ENCODE peak calls at places on chromosomes 12 and 14, in seven cellular contexts. G is SK-N-SH, N is GM12878, O is HCT116, D is H9, I is IMR-90, J is H1. M is an unnamed sample.
A peak's percentile ranks its signal among the peaks of the same experiment; 100 is the strongest.

GRCh38 chr14:94458558-94459200 is 6.1 kb upstream of the SERPINA11 start:
- DNase-seq in G (no peak), N (no peak), O (no peak), D (peak; percentile 12), I (no peak), J (no peak), M (no peak)

GRCh38 chr12:64083285-64084210 is 138.5 kb downstream of the KICS2 start:
- DNase-seq in G (peak; percentile 37), N (no peak), O (no peak), D (no peak), I (peak; percentile 95), J (no peak), M (peak; percentile 97)

GRCh38 chr12:104604070-104604994 is 147.6 kb downstream of the CHST11 start:
- DNase-seq in G (peak; percentile 32), N (peak; percentile 86), O (peak; percentile 89), D (peak; percentile 86), I (peak; percentile 96), J (no peak), M (peak; percentile 98)

GRCh38 chr14:89723930-89724915 is 230.3 kb downstream of the EFCAB11 start:
- DNase-seq in G (no peak), N (no peak), O (no peak), D (no peak), I (no peak), J (no peak), M (no peak)

GRCh38 chr12:75341873-75342272 is 7.4 kb downstream of the GLIPR1L1 start:
- DNase-seq in G (no peak), N (no peak), O (peak; percentile 48), D (no peak), I (peak; percentile 4), J (no peak), M (no peak)

GRCh38 chr14:92625213-92625612 is 111.6 kb downstream of the RIN3 start:
- DNase-seq in G (no peak), N (no peak), O (peak; percentile 69), D (no peak), I (peak; percentile 96), J (no peak), M (peak; percentile 94)

GRCh38 chr12:20339060-20339459 is 29.3 kb upstream of the PDE3A start:
- DNase-seq in G (no peak), N (no peak), O (no peak), D (no peak), I (no peak), J (no peak), M (no peak)

GRCh38 chr12:84605988-84606387 is 306.6 kb downstream of the SLC6A15 start:
- DNase-seq in G (no peak), N (no peak), O (no peak), D (no peak), I (no peak), J (no peak), M (no peak)

GRCh38 chr12:28629691-28630090 is 439.4 kb downstream of the CCDC91 start:
- DNase-seq in G (no peak), N (no peak), O (no peak), D (no peak), I (no peak), J (no peak), M (no peak)

GRCh38 chr12:46921048-46921753 is 95.4 kb upstream of the SLC38A4 start:
- DNase-seq in G (no peak), N (no peak), O (no peak), D (no peak), I (peak; percentile 82), J (no peak), M (peak; percentile 72)

GRCh38 chr12:13811061-13811460 is 170.3 kb downstream of the GRIN2B start:
- DNase-seq in G (no peak), N (no peak), O (no peak), D (no peak), I (no peak), J (no peak), M (no peak)

DNA sequence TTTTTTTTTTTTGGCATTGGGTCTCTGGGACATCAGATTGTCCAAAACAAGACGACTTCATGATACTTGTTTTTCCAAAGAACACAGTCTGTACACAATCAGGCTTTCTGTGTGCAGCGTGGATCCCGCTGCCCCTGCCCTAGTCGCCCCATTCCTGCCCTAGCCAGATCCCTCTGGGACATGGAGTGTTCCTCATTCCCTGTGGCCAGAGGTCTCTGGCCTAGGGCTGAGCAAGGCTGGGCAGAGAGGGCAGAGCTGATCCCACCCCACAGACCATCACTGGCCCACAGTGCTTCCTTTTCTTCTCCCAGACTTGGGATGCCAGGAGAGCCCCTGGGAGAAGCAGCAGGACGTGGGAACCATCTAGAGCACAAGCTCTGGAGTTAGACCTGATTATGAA is 20.9 kb upstream of the EIF2B2 start:
- DNase-seq in G (no peak), N (no peak), O (no peak), D (peak; percentile 19), I (no peak), J (no peak), M (no peak)
- H3K4me2 ChIP-seq in G (no peak overlapping the region), N (no peak overlapping the region), O (no peak overlapping the region), D (no peak overlapping the region), I (no peak overlapping the region), J (no peak overlapping the region), M (no peak overlapping the region)

DNA sequence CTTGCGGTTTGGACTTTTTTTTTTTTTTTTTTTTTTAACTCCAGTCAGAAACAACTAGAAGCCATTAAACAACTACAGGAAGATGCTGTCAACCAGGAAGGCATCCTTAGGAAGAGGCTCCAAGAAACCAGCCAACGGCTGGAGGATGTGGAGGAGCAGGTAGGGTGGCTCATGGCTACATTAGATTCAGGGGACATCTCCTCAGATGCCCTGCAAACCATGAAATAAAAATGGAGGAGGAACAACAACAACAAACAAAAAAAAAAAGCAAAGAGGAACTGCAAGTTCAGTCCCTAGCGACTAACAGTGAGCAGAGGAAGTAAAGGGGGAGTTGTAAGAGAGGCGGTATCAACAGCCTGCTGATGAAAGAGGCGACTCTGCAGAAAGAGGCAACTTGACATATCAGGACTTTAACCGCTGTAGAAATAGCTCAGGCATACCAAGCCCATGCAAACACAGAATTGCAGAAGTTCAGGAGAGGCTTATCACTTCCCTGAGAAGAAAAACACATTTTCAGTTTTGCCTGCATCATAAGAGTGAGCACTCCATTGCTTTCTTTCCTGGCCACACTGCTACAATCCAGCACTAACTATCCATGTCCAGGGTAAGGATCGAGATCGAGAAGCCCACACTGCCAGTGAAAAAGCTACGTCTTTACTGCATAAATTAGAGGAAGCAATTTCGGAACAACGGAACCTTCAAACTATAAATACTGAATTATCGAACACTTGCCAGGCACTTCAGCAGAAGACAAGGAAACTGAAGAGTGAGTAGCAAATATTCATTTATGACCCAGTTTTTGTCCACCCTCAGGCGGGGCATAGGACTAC is 103.5 kb upstream of the BCAT1 start:
- DNase-seq in G (no peak), N (peak; percentile 93), O (no peak), D (no peak), I (no peak), J (no peak), M (no peak)
- H2AFZ ChIP-seq in G (no peak overlapping the region), N (peak overlapping the region; percentile 41), O (peak overlapping the region; percentile 2), D (no peak overlapping the region), I (no peak overlapping the region), J (peak overlapping the region; percentile 47), M (peak overlapping the region; percentile 41)

DNA sequence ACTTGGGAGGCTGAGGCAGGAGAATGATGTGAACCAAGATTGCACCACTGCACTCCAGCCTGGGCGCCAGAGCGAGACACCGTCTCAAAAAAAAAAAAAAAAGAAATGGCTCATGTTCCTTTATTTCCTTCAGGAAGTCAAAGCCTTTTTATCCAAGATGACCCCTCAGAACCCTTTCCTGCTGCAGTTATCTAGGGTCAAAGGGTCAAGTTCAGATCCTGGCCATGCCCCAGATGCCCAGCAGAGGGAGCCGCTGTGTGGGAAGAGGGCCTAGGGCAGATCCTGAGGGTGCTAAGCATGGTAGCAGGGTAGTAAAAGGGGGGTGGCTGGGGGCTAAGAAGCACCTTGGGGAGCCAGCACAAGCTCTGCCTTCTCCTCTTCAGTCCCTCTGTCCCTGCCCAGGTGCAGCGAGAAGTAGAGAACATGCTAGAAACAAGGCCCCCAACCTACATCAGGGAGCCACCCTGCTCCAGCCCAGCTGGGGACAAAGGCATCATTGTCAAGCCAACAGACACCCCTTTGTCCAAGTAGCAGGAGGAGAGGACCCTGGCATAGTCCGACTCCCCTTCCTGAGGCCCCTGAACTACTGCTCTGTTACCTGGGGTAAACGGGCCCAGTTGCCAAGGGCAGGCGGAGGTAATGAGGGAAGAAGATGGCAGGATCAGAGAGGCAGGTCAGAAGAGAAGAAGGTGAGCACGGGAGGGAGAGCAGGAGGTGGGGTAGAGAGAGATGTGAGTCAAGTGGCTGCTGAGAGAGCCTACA is 6.5 kb downstream of the NFE2 start:
- DNase-seq in G (peak; percentile 71), N (no peak), O (no peak), D (peak; percentile 79), I (no peak), J (peak; percentile 94), M (peak; percentile 24)
- H3K4me2 ChIP-seq in G (no peak overlapping the region), N (no peak overlapping the region), O (no peak overlapping the region), D (no peak overlapping the region), I (no peak overlapping the region), J (no peak overlapping the region), M (no peak overlapping the region)

GRCh38 chr14:35336171-35337073 is 44.2 kb downstream of the PSMA6 start:
- DNase-seq in G (peak; percentile 42), N (no peak), O (no peak), D (peak; percentile 84), I (peak; percentile 85), J (peak; percentile 64), M (peak; percentile 100)

GRCh38 chr14:35337074-35337556 is 44.9 kb downstream of the PSMA6 start:
- DNase-seq in G (no peak), N (no peak), O (no peak), D (no peak), I (no peak), J (no peak), M (no peak)

GRCh38 chr14:35338731-35339405 is 46.7 kb downstream of the PSMA6 start:
- DNase-seq in G (no peak), N (no peak), O (no peak), D (no peak), I (no peak), J (no peak), M (no peak)

GRCh38 chr14:35335388-35336092 is 43.4 kb downstream of the PSMA6 start:
- DNase-seq in G (peak; percentile 36), N (no peak), O (no peak), D (no peak), I (no peak), J (peak; percentile 39), M (peak; percentile 45)

GRCh38 chr14:35337557-35338255 is 45.5 kb downstream of the PSMA6 start:
- DNase-seq in G (peak; percentile 20), N (no peak), O (no peak), D (peak; percentile 72), I (no peak), J (peak; percentile 49), M (no peak)
- H2AFZ ChIP-seq in G (no peak overlapping the region), N (no peak overlapping the region), O (no peak overlapping the region), D (no peak overlapping the region), I (peak overlapping the region; percentile 81), J (peak overlapping the region; percentile 78), M (no peak overlapping the region)

GRCh38 chr12:94206886-94207285 is 58.5 kb downstream of the PLXNC1 start:
- DNase-seq in G (no peak), N (no peak), O (no peak), D (no peak), I (no peak), J (no peak), M (no peak)
- H3K4me2 ChIP-seq in G (no peak overlapping the region), N (peak overlapping the region; percentile 70), O (no peak overlapping the region), D (no peak overlapping the region), I (no peak overlapping the region), J (no peak overlapping the region), M (no peak overlapping the region)

GRCh38 chr12:1595690-1596347 is 1.4 kb upstream of the FBXL14 start:
- DNase-seq in G (no peak), N (no peak), O (no peak), D (no peak), I (peak; percentile 67), J (no peak), M (no peak)
- H2AFZ ChIP-seq in G (no peak overlapping the region), N (peak overlapping the region; percentile 73), O (no peak overlapping the region), D (no peak overlapping the region), I (no peak overlapping the region), J (no peak overlapping the region), M (peak overlapping the region; percentile 47)